ENCODE peak calls at places on chromosomes 1 and 21, in seven cellular contexts. S is left colon, Z is T-helper 2 cell, X is fibroblast of mammary gland, L is A549, A is A172, W is fibroblast of villous mesenchyme. I is an unnamed sample.
A peak's percentile ranks its signal among the peaks of the same experiment; 100 is the strongest.

GRCh38 chr1:168243636-168244212 is 17.9 kb downstream of the SFT2D2 start:
- DNase-seq in Z (peak; percentile 70), L (no peak), W (no peak), X (no peak), A (no peak), S (no peak), I (no peak)

GRCh38 chr1:9289090-9289534 is 3.6 kb upstream of the SPSB1 start:
- DNase-seq in Z (peak; percentile 72), L (peak; percentile 75), A (no peak), W (peak; percentile 75), S (peak; percentile 85), X (peak; percentile 82), I (peak; percentile 57)

GRCh38 chr1:37149296-37149695 is 115.0 kb upstream of the GRIK3 start:
- DNase-seq in A (no peak), W (no peak), X (no peak), L (no peak), S (no peak), Z (no peak), I (no peak)

GRCh38 chr1:19477284-19478240 is 7.8 kb downstream of the CAPZB start:
- DNase-seq in A (no peak), X (no peak), S (no peak), W (no peak), Z (peak; percentile 84), L (no peak), I (no peak)

GRCh38 chr1:90726716-90727480 is 9.8 kb upstream of the BARHL2 start:
- DNase-seq in L (no peak), A (no peak), S (no peak), X (no peak), W (no peak), Z (no peak), I (no peak)

GRCh38 chr1:3275471-3276340 is 178.8 kb upstream of the ARHGEF16 start:
- DNase-seq in A (no peak), X (peak; percentile 30), Z (no peak), L (no peak), S (no peak), W (no peak), I (no peak)

GRCh38 chr1:164240081-164240480 is 318.9 kb upstream of the PBX1 start:
- DNase-seq in L (peak; percentile 21), S (no peak), Z (no peak), X (no peak), W (peak; percentile 3), A (peak; percentile 21), I (peak; percentile 5)

GRCh38 chr1:199550384-199551067 is 477.0 kb upstream of the NR5A2 start:
- DNase-seq in L (no peak), A (no peak), W (no peak), X (peak; percentile 14), S (no peak), Z (no peak), I (no peak)

GRCh38 chr1:53860967-53861411 is 22.9 kb upstream of the NDC1 start:
- DNase-seq in X (peak; percentile 63), S (peak; percentile 23), A (peak; percentile 58), L (peak; percentile 56), W (peak; percentile 57), Z (peak; percentile 60), I (peak; percentile 47)

GRCh38 chr1:234845097-234845660 is 235.2 kb upstream of the IRF2BP2 start:
- DNase-seq in A (no peak), X (no peak), L (no peak), W (no peak), Z (peak; percentile 86), S (no peak), I (peak; percentile 23)

GRCh38 chr1:38197566-38197965 is 151.0 kb upstream of the POU3F1 start:
- DNase-seq in L (no peak), Z (no peak), X (no peak), W (no peak), S (no peak), A (no peak), I (no peak)

GRCh38 chr1:175188936-175189335 is 3.6 kb downstream of the KIAA0040 start:
- DNase-seq in A (no peak), Z (peak; percentile 86), L (no peak), S (peak; percentile 55), W (no peak), X (no peak), I (no peak)

GRCh38 chr1:113976609-113977278 is 2.5 kb upstream of the OLFML3 start:
- DNase-seq in L (no peak), X (peak; percentile 60), W (peak; percentile 48), Z (peak; percentile 14), S (no peak), A (no peak), I (no peak)

GRCh38 chr1:1910651-1911389 is 4.2 kb upstream of the CALML6 start:
- DNase-seq in X (no peak), W (no peak), Z (no peak), S (no peak), A (no peak), L (no peak), I (no peak)

GRCh38 chr1:1240348-1240732 is 6.2 kb downstream of the C1QTNF12 start:
- DNase-seq in W (no peak), L (no peak), A (no peak), S (no peak), X (no peak), Z (no peak), I (no peak)

GRCh38 chr1:2586154-2587070 is at the start of gene PRXL2B:
- DNase-seq in S (peak; percentile 99), W (peak; percentile 99), Z (peak; percentile 99), X (peak; percentile 98), A (peak; percentile 89), L (peak; percentile 97), I (peak; percentile 98)

GRCh38 chr1:152237093-152237492 is 13.1 kb upstream of the HRNR start:
- DNase-seq in X (no peak), Z (no peak), A (no peak), S (no peak), W (no peak), L (no peak), I (no peak)

GRCh38 chr21:45866473-45867010 is 115.0 kb upstream of the COL6A1 start:
- DNase-seq in L (no peak), W (no peak), A (no peak), Z (no peak), S (no peak), X (no peak), I (no peak)

I was measured in PC-9.